ENCODE peak calls at places on chromosomes 4 and X, in nine cellular contexts. Y, J, H, L, F, A, Q, K and U are unnamed samples.

GRCh38 chr4:33073811-33074210 is 2353.6 kb downstream of the PCDH7 start:
- DNase-seq in L (no peak), Y (no peak), A (no peak), F (peak; percentile 83), K (no peak), Q (no peak), J (no peak), H (no peak), U (no peak)

GRCh38 chrX:40154229-40154852 is 56.6 kb upstream of the BCOR start:
- DNase-seq in F (no peak), A (peak; percentile 48), H (no peak), Y (no peak), J (peak; percentile 20), K (peak; percentile 23), L (no peak), Q (peak; percentile 73), U (no peak)

GRCh38 chrX:51837926-51838325 is 55.5 kb upstream of the MAGED1 start:
- DNase-seq in F (peak; percentile 60), L (no peak), Y (peak; percentile 50), J (no peak), H (peak; percentile 25), K (no peak), Q (peak; percentile 56), A (no peak), U (no peak)

GRCh38 chrX:68833855-68834331 is 5.1 kb downstream of the EFNB1 start:
- DNase-seq in H (no peak), J (peak; percentile 21), Q (no peak), K (no peak), A (no peak), L (no peak), F (no peak), Y (peak; percentile 59), U (no peak)

GRCh38 chr4:26197018-26197779 is 123.6 kb upstream of the RBPJ start:
- DNase-seq in L (no peak), J (peak; percentile 33), Q (no peak), H (no peak), A (no peak), K (no peak), F (peak; percentile 64), Y (no peak), U (peak; percentile 86)

GRCh38 chrX:80807606-80808159 is 2.0 kb downstream of the BRWD3 start:
- DNase-seq in J (no peak), H (no peak), A (no peak), Y (no peak), F (no peak), Q (no peak), K (no peak), L (no peak), U (no peak)

GRCh38 chrX:14356401-14356800 is 172.9 kb upstream of the GLRA2 start:
- DNase-seq in Y (no peak), A (no peak), J (no peak), L (no peak), K (no peak), Q (no peak), F (no peak), H (no peak), U (no peak)

GRCh38 chrX:72001906-72002305 is 91.3 kb downstream of the NHSL2 start:
- DNase-seq in L (no peak), J (no peak), K (no peak), A (no peak), H (no peak), Q (no peak), F (no peak), Y (no peak), U (no peak)

GRCh38 chr4:56215901-56216300 is 171.4 kb downstream of the AASDH start:
- DNase-seq in A (no peak), F (peak; percentile 79), J (no peak), H (no peak), L (no peak), Q (peak; percentile 69), K (peak; percentile 7), Y (peak; percentile 59), U (no peak)

DNA sequence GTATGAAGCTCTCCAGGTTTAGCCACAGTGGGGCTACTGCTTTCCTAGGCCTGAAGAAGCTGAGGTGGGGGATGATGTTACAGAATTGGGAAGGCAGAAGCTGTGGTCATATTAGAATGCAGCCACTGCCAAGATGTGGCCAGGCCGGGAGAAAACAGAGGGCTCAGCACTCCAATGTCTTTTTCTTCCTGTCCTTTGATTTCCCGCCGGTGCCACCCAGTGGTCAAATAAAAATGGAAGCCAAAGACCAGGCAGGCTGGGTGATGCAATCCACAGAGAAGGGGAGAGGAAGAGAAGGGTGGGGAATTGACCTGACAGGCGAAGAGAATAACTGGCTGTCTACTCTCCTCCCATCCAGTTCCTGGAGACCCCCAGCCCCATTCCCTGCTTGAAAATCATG is 94.9 kb upstream of the SHISA3 start:
- DNase-seq in H (no peak), L (no peak), Y (no peak), A (peak; percentile 71), F (peak; percentile 41), K (peak; percentile 58), Q (peak; percentile 30), J (peak; percentile 42), U (peak; percentile 14)
- TF ChIP-seq CTCF in H (no peak), L (peak; percentile 29), Y (no peak), A (no peak), F (peak; percentile 28), K (no peak), Q (peak; percentile 18), J (peak; percentile 65), U (no peak)

GRCh38 chr4:156113138-156113537 is 159.5 kb upstream of the CTSO start:
- DNase-seq in H (no peak), J (no peak), K (no peak), L (no peak), F (no peak), Y (no peak), A (no peak), Q (no peak), U (no peak)

GRCh38 chr4:156111706-156112105 is 158.0 kb upstream of the CTSO start:
- DNase-seq in Y (no peak), A (no peak), H (no peak), Q (no peak), L (no peak), J (no peak), F (no peak), K (no peak), U (no peak)

DNA sequence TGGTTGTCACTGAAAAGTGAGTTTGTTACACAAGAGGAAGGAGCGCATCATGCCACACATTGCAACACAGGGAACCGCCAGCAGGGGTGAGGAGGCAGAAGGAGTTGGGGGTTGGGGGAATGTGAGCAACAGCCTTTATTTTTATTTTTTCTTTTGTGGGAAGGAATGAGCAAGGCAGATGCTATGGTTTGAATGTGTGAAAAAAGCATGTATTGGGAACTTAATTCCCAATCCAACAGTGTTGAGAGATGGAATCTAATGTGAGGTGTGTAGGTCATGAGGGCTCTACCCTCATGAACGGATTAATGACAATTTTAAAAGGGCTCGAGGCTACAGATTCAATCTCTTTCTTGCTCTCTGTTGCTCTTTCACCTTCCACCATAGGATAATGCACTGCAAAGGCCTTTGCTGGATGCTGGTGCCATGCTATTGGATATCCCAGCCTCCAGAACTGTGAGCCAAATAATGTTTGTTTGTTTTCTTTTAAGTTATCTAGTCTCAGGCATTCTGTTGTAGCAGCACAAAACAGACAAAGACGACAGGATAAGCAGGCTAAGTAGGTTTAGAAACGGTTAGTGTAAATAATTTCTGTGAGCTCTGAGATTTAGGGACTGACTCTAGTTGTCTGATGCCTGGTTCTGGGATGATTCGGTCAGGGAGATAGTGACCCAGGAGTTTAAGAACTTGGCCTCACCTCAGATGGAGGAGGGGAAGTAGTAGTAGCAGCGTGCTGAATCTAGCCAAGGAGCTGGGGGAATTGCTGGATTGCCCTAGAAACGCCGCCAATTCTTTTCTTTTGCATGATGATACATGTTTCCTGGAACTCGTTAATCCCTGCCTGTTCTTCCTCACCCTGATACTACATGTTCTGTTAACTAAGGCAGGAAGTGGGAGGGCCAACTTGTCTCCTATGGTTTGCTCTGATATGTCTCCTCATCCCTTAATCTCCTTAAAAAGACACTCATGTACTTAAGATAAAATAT is 156.6 kb upstream of the CTSO start:
- DNase-seq in K (no peak), H (no peak), J (no peak), F (peak; percentile 69), Q (peak; percentile 28), A (peak; percentile 53), Y (no peak), L (no peak), U (no peak)
- TF ChIP-seq CTCF in K (peak; percentile 42), H (no peak), J (no peak), F (peak; percentile 58), Q (no peak), A (peak; percentile 33), Y (no peak), L (peak; percentile 12), U (no peak)

DNA sequence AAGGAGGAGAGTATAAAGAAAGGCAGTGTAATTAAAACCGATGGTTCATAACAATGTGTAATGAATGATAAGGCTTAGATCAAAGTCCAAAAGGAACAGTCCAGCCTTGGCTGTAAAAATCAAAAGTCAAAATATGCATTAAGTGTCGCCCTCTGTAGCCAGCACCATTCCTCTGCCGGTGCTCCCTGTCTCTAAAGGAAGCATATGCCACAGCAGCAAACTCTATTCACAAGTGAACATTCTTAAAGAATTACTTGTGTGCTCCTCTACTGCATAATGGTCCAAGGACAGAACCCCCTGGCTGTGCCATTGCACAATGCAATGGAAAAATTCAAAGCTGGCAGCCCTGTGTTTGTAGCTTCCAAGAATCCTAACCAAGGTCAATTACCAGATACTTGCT is 16.3 kb upstream of the MBNL3 start:
- DNase-seq in A (no peak), H (peak; percentile 36), Y (no peak), K (no peak), Q (peak; percentile 11), F (peak; percentile 66), L (no peak), J (no peak), U (no peak)
- TF ChIP-seq CTCF in A (no peak), H (no peak), Y (no peak), K (no peak), Q (peak; percentile 6), F (no peak), L (no peak), J (peak; percentile 14), U (no peak)

GRCh38 chr4:142983111-142983510 is 137.0 kb upstream of the INPP4B start:
- DNase-seq in K (no peak), F (no peak), L (no peak), Q (no peak), A (no peak), Y (no peak), J (no peak), H (no peak), U (no peak)

GRCh38 chr4:142983612-142984011 is 137.5 kb upstream of the INPP4B start:
- DNase-seq in J (no peak), L (no peak), Y (no peak), A (no peak), K (no peak), H (no peak), Q (no peak), F (no peak), U (no peak)

GRCh38 chr4:142984871-142985585 is 138.9 kb upstream of the INPP4B start:
- DNase-seq in J (peak; percentile 6), H (no peak), L (no peak), Y (no peak), F (peak; percentile 28), K (no peak), A (peak; percentile 18), Q (peak; percentile 48), U (no peak)
- TF ChIP-seq CTCF in J (peak; percentile 65), H (no peak), L (peak; percentile 55), Y (no peak), F (peak; percentile 58), K (no peak), A (no peak), Q (peak; percentile 62), U (no peak)

GRCh38 chr4:32037391-32037790 is 1317.2 kb downstream of the PCDH7 start:
- DNase-seq in A (no peak), J (no peak), L (no peak), K (no peak), Q (no peak), F (no peak), H (no peak), Y (no peak), U (no peak)

GRCh38 chr4:32042486-32042885 is 1322.3 kb downstream of the PCDH7 start:
- DNase-seq in J (no peak), L (no peak), Q (no peak), F (no peak), K (no peak), A (no peak), H (no peak), Y (no peak), U (no peak)
- TF ChIP-seq CTCF in J (no peak), L (no peak), Q (peak; percentile 51), F (no peak), K (no peak), A (no peak), H (no peak), Y (no peak), U (no peak)